ENCODE peak calls at places on chromosomes 13 and 19, in eight cellular contexts. E, R, P, Y, D, C, J and G are unnamed samples.

GRCh38 chr19:2032296-2032941 is 16.9 kb upstream of the BTBD2 start:
- DNase-seq in E (peak), R (peak), P (peak), Y (peak), D (peak), C (peak), J (peak), G (no peak)

GRCh38 chr19:1855828-1856255 is 7.5 kb downstream of the KLF16 start:
- DNase-seq in E (no peak), R (peak), P (no peak), Y (no peak), D (no peak), C (no peak), J (peak), G (no peak)

GRCh38 chr13:111177803-111178389 is 62.8 kb downstream of the ARHGEF7 start:
- DNase-seq in E (no peak), R (no peak), P (no peak), Y (no peak), D (no peak), C (no peak), J (peak), G (no peak)

GRCh38 chr19:18995804-18996241 is 37.5 kb downstream of the SUGP2 start:
- DNase-seq in E (peak), R (peak), P (no peak), Y (peak), D (no peak), C (peak), J (peak), G (peak)

GRCh38 chr13:113638173-113638746 is 19.7 kb downstream of the ATP4B start:
- DNase-seq in E (no peak), R (peak), P (peak), Y (no peak), D (peak), C (no peak), J (no peak), G (no peak)

GRCh38 chr19:662962-663681 is at the start of gene RNF126:
- DNase-seq in E (peak), R (peak), P (peak), Y (no peak), D (peak), C (peak), J (peak), G (peak)

GRCh38 chr13:100860866-100861265 is 186.3 kb upstream of the TMTC4 start:
- DNase-seq in E (no peak), R (no peak), P (no peak), Y (no peak), D (no peak), C (no peak), J (peak), G (no peak)

GRCh38 chr13:109412232-109412935 is 374.0 kb downstream of the IRS2 start:
- DNase-seq in E (no peak), R (peak), P (no peak), Y (no peak), D (no peak), C (no peak), J (peak), G (no peak)

GRCh38 chr13:33612641-33613638 is 205.0 kb upstream of the RFC3 start:
- DNase-seq in E (no peak), R (no peak), P (no peak), Y (no peak), D (no peak), C (no peak), J (no peak), G (no peak)

GRCh38 chr13:61954092-61954491 is 538.4 kb upstream of the PCDH20 start:
- DNase-seq in E (no peak), R (no peak), P (no peak), Y (no peak), D (no peak), C (no peak), J (peak), G (no peak)
- TF ChIP-seq CTCF in E (no peak), R (no peak), P (no peak), Y (no peak), D (no peak), C (no peak), J (no peak), G (peak)

DNA sequence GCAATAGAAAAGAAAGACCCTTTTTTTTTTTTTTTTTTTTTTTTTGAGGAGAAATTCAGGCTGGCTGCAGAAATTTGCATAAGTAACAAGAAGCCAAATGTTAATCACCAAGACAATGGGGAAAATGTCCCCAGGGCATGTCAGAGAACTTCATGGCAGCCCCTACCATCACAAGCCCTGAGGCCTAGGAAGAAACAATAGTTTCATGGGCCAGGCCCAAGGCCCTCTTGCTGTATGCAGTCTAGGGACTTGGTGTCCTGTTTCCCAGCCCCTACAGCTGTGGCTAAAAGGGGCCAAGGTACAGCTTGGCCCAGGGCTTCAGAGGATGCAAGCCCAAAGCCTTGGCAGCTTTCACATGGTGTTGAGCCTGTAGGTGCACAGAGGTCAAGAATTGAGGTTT is 88.4 kb upstream of the TPP2 start:
- DNase-seq in E (no peak), R (no peak), P (no peak), Y (no peak), D (no peak), C (no peak), J (no peak), G (no peak)
- TF ChIP-seq CTCF in E (no peak), R (no peak), P (no peak), Y (no peak), D (no peak), C (no peak), J (no peak), G (no peak)

GRCh38 chr19:29091127-29091526 is 121.8 kb downstream of the UQCRFS1 start:
- DNase-seq in E (no peak), R (no peak), P (no peak), Y (no peak), D (no peak), C (no peak), J (no peak), G (no peak)
- TF ChIP-seq CTCF in E (no peak), R (no peak), P (no peak), Y (no peak), D (no peak), C (no peak), J (no peak), G (no peak)

DNA sequence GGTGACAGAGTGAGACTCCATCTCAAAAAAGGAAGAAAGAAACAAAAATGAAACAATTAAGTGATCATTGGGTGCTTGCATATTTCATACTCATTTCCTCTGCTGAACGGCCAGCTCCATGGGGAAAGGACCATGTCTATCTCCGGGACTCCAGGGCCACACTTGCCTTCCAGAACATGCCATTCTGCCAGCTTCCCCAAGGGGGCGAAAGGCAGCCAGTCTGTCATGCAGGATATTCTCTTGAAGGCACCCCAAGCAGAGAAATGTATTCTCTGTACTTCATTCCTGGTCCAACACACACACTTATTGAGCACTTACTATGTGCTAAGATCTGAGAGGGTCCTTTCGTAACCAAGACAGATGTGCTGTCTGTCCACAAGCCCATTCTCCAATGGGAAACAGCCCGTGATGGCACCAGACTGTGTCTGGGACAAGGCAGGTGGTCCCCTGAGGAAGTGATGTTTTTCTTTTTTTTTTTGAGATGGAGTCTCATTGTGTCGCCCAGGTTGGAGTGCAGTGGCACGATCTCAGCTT is 10.2 kb upstream of the CARM1 start:
- DNase-seq in E (no peak), R (no peak), P (no peak), Y (no peak), D (no peak), C (no peak), J (no peak), G (no peak)
- TF ChIP-seq CTCF in E (peak), R (peak), P (peak), Y (peak), D (no peak), C (peak), J (peak), G (peak)

GRCh38 chr19:16139752-16140151 is 3.7 kb upstream of the HSH2D start:
- DNase-seq in E (no peak), R (no peak), P (no peak), Y (no peak), D (no peak), C (no peak), J (no peak), G (no peak)
- TF ChIP-seq CTCF in E (no peak), R (no peak), P (no peak), Y (no peak), D (no peak), C (no peak), J (no peak), G (no peak)

DNA sequence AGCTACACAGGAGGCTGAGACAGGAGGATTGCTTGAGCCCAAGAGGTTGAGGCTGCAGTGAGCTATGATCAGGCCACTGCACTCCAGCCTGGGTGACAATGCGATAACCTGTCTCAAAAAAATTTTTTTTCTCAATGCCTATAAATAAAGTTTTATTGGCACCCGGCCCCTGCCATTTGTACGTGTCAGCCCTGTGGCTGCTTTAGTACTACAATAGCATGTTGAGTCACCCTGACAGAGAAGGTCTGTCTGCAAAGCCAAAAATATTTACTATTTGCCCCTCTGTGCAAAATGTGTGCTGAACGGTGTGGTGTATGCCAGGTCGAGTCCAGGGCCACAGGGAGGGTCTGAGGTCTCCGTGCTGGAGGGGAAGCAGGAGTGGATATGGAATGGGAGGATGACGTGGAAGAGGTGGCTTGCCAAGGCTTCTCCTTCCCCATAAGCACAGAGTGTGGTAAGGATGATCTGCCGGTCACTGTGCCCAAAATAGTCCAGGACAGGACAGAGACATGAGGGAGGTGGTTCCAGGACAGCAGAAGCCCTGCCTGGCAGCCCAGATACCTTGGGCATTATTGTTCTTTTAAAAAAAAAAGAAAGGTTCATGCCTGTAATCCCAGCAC is 10.0 kb downstream of the NMRK2 start:
- DNase-seq in E (no peak), R (no peak), P (peak), Y (no peak), D (no peak), C (no peak), J (no peak), G (no peak)
- TF ChIP-seq CTCF in E (no peak), R (no peak), P (no peak), Y (no peak), D (no peak), C (no peak), J (no peak), G (no peak)

GRCh38 chr19:48872182-48872883 is at the start of gene PPP1R15A:
- DNase-seq in E (peak), R (peak), P (peak), Y (peak), D (peak), C (peak), J (peak), G (peak)
- TF ChIP-seq CTCF in E (no peak), R (peak), P (peak), Y (no peak), D (no peak), C (no peak), J (no peak), G (no peak)

DNA sequence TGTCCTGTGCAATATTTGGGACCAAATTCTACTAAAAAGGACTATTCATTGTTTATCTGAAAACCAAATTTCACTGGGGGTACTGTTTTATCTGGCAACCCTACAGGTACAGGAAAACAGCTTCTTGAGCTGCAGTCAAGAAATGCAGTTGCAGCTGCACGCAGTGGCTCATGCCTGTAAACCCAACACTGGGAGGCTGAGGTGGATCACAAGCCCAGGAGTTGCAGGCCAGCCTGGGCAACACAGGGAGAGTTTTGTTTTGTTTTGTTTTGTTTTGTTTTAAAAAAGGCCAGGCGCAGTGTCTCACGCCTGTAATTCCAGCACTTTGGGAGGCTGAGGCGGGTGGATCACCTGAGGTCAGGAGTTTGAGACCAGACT is 11.6 kb upstream of the ZSCAN1 start:
- DNase-seq in E (no peak), R (no peak), P (no peak), Y (no peak), D (no peak), C (no peak), J (no peak), G (no peak)
- TF ChIP-seq CTCF in E (no peak), R (no peak), P (no peak), Y (no peak), D (no peak), C (no peak), J (no peak), G (no peak)